ENCODE peak calls at places on chromosomes 7 and 10, in eight cellular contexts. I is transverse colon, M is HS-5, F is GDM1, H is occipital lobe, Z is myocyte, A is NCI-H345, Q is NCI-H774. S is an unnamed sample.

GRCh38 chr10:119871881-119872609 is 598 bp downstream of the MCMBP start:
- DNase-seq in Z (no peak), M (no peak), A (peak; percentile 48), H (no peak), F (peak; percentile 43), Q (peak; percentile 32), I (peak; percentile 70), S (peak; percentile 25)

GRCh38 chr10:95467162-95467599 is 94.0 kb downstream of the SORBS1 start:
- DNase-seq in F (peak; percentile 40), I (peak; percentile 60), Z (no peak), M (no peak), H (no peak), Q (no peak), A (no peak), S (no peak)

GRCh38 chr10:4763513-4763912 is 62.5 kb upstream of the AKR1E2 start:
- DNase-seq in M (no peak), A (no peak), Z (no peak), I (no peak), Q (no peak), F (no peak), H (no peak), S (no peak)

GRCh38 chr10:72601144-72601543 is 24.7 kb downstream of the MICU1 start:
- DNase-seq in I (no peak), A (no peak), M (no peak), F (no peak), Q (no peak), Z (no peak), H (no peak), S (no peak)

GRCh38 chr7:33185786-33186185 is 56.4 kb downstream of the BBS9 start:
- DNase-seq in M (peak; percentile 53), H (no peak), F (peak; percentile 4), A (peak; percentile 37), Q (peak; percentile 26), Z (peak; percentile 66), I (no peak), S (peak; percentile 9)

GRCh38 chr7:2106920-2107319 is 125.8 kb downstream of the MAD1L1 start:
- DNase-seq in M (no peak), A (peak; percentile 89), I (no peak), Z (peak; percentile 31), Q (no peak), H (no peak), F (no peak), S (peak; percentile 27)

GRCh38 chr7:16652888-16653287 is 6.9 kb downstream of the BZW2 start:
- DNase-seq in H (no peak), I (no peak), Z (no peak), A (peak; percentile 87), M (no peak), Q (no peak), F (no peak), S (peak; percentile 70)

GRCh38 chr7:110119883-110120581 is 970.9 kb upstream of the LRRN3 start:
- DNase-seq in Z (no peak), F (no peak), H (no peak), A (no peak), M (no peak), Q (no peak), I (no peak), S (no peak)

GRCh38 chr10:86668297-86669165 is at the start of gene LDB3:
- DNase-seq in F (no peak), A (peak; percentile 63), Z (peak; percentile 95), I (peak; percentile 31), H (no peak), M (no peak), Q (no peak), S (no peak)

GRCh38 chr10:76244061-76244686 is 812.8 kb downstream of the LRMDA start:
- DNase-seq in A (no peak), Z (peak; percentile 17), Q (no peak), F (no peak), H (no peak), I (no peak), M (no peak), S (no peak)

GRCh38 chr7:34077168-34077567 is 171.8 kb downstream of the BMPER start:
- DNase-seq in M (no peak), Z (no peak), Q (no peak), H (no peak), F (no peak), A (no peak), I (no peak), S (no peak)

GRCh38 chr7:151337346-151337745 is 4.3 kb upstream of the NUB1 start:
- DNase-seq in F (no peak), A (no peak), H (no peak), Q (no peak), I (no peak), Z (no peak), M (no peak), S (no peak)

GRCh38 chr7:104958278-104958903 is 55.6 kb upstream of the KMT2E start:
- DNase-seq in Z (no peak), H (no peak), M (no peak), I (no peak), Q (no peak), A (no peak), F (no peak), S (no peak)

GRCh38 chr7:17965600-17965999 is 25.3 kb upstream of the SNX13 start:
- DNase-seq in Z (peak; percentile 40), H (no peak), I (no peak), A (no peak), Q (no peak), F (no peak), M (no peak), S (no peak)

GRCh38 chr7:34523233-34523918 is 134.6 kb upstream of the NPSR1 start:
- DNase-seq in F (no peak), A (no peak), H (no peak), M (peak; percentile 88), Z (peak; percentile 16), I (no peak), Q (no peak), S (no peak)

GRCh38 chr10:6204341-6205191 is 1.8 kb downstream of the PFKFB3 start:
- DNase-seq in H (peak; percentile 38), Q (no peak), F (no peak), A (no peak), M (no peak), Z (peak; percentile 47), I (peak; percentile 32), S (no peak)

GRCh38 chr7:105224884-105225651 is 163.7 kb downstream of the SRPK2 start:
- DNase-seq in Z (peak; percentile 79), I (no peak), H (no peak), F (peak; percentile 19), A (no peak), M (peak; percentile 81), Q (no peak), S (no peak)

GRCh38 chr7:32357535-32358277 is 132.5 kb downstream of the LSM5 start:
- DNase-seq in A (no peak), Q (no peak), I (no peak), H (no peak), Z (no peak), F (no peak), M (no peak), S (peak; percentile 7)

GRCh38 chr10:42738669-42739068 is 43.9 kb upstream of the BMS1 start:
- DNase-seq in Z (no peak), A (no peak), M (no peak), F (no peak), I (no peak), Q (no peak), H (no peak), S (no peak)

GRCh38 chr7:118836933-118837332 is 612.4 kb downstream of the ANKRD7 start:
- DNase-seq in M (no peak), F (no peak), Q (no peak), A (no peak), Z (no peak), H (no peak), I (no peak), S (no peak)

GRCh38 chr7:158824028-158824427 is 5.3 kb downstream of the ESYT2 start:
- DNase-seq in A (no peak), Z (peak; percentile 64), H (no peak), I (peak; percentile 39), Q (no peak), M (no peak), F (peak; percentile 83), S (no peak)

GRCh38 chr10:105950410-105950809 is 1214.1 kb downstream of the SORCS1 start:
- DNase-seq in Q (no peak), H (no peak), M (peak; percentile 9), F (peak; percentile 13), A (no peak), I (peak; percentile 14), Z (peak; percentile 9), S (no peak)

GRCh38 chr10:69685802-69686585 is 55.9 kb downstream of the FAM241B start:
- DNase-seq in Z (peak; percentile 22), F (no peak), H (no peak), Q (no peak), M (no peak), A (no peak), I (no peak), S (no peak)

GRCh38 chr7:146146866-146147265 is 30.3 kb downstream of the CNTNAP2 start:
- DNase-seq in A (peak; percentile 48), H (no peak), Z (no peak), M (no peak), F (no peak), Q (peak; percentile 47), I (no peak), S (no peak)

GRCh38 chr7:74405191-74405898 is 48.4 kb upstream of the GTF2IRD1 start:
- DNase-seq in Z (no peak), A (no peak), M (no peak), F (no peak), I (no peak), Q (peak; percentile 29), H (no peak), S (peak; percentile 25)

GRCh38 chr10:51117053-51117660 is 42.9 kb downstream of the PRKG1 start:
- DNase-seq in H (no peak), A (no peak), F (no peak), Q (no peak), I (no peak), M (no peak), Z (no peak), S (no peak)

GRCh38 chr7:150784954-150785353 is 15.2 kb downstream of the TMEM176B start:
- DNase-seq in F (no peak), A (no peak), H (no peak), I (peak; percentile 62), Z (peak; percentile 18), M (no peak), Q (no peak), S (no peak)

GRCh38 chr10:17801507-17801906 is 7.6 kb upstream of the MRC1 start:
- DNase-seq in Q (peak; percentile 6), I (no peak), H (no peak), F (no peak), A (no peak), M (no peak), Z (no peak), S (no peak)

GRCh38 chr7:24884401-24884800 is 95.6 kb downstream of the OSBPL3 start:
- DNase-seq in M (no peak), I (no peak), A (peak; percentile 79), H (no peak), F (no peak), Q (no peak), Z (no peak), S (no peak)

GRCh38 chr7:3283130-3283704 is 17.8 kb upstream of the SDK1 start:
- DNase-seq in A (no peak), I (no peak), F (no peak), Q (no peak), Z (no peak), H (no peak), M (no peak), S (no peak)

GRCh38 chr7:137880432-137880831 is 33.7 kb upstream of the DGKI start:
- DNase-seq in H (no peak), A (no peak), Q (no peak), F (no peak), Z (peak; percentile 77), I (no peak), M (no peak), S (no peak)

GRCh38 chr7:142085428-142085827 is 26.1 kb upstream of the MGAM2 start:
- DNase-seq in Q (no peak), Z (no peak), F (no peak), I (no peak), M (no peak), A (no peak), H (no peak), S (no peak)

GRCh38 chr7:70655694-70656093 is 476.2 kb upstream of the GALNT17 start:
- DNase-seq in I (no peak), Q (no peak), F (no peak), M (no peak), H (no peak), Z (no peak), A (no peak), S (peak; percentile 4)

GRCh38 chr10:91006001-91006751 is 85.3 kb upstream of the ANKRD1 start:
- DNase-seq in H (peak; percentile 11), I (peak; percentile 59), A (peak; percentile 22), Q (peak; percentile 18), F (peak; percentile 8), Z (peak; percentile 88), M (peak; percentile 43), S (peak; percentile 13)

S was measured in COR-L47.